ENCODE peak calls at places on chromosomes 6 and 20, in five cellular contexts. W is IMR-90, Z is H1, G is neuronal stem cell, Q is H9. F is an unnamed sample.

GRCh38 chr6:42790549-42791181 is 8.8 kb downstream of the BICRAL start:
- DNase-seq in W (no peak), Z (no peak), G (no peak), Q (peak; percentile 60), F (peak; percentile 35)

GRCh38 chr20:31815408-31816188 is 3.6 kb upstream of the MYLK2 start:
- DNase-seq in W (no peak), Z (no peak), G (no peak), Q (no peak), F (no peak)

GRCh38 chr6:108168501-108168979 is 2.7 kb downstream of the NR2E1 start:
- DNase-seq in W (no peak), Z (no peak), G (peak; percentile 58), Q (peak; percentile 67), F (peak; percentile 51)

GRCh38 chr20:37564016-37564387 is 36.3 kb upstream of the BLCAP start:
- DNase-seq in W (no peak), Z (no peak), G (no peak), Q (no peak), F (no peak)

GRCh38 chr6:66264376-66264775 is 557.4 kb upstream of the EYS start:
- DNase-seq in W (no peak), Z (no peak), G (no peak), Q (no peak), F (no peak)

GRCh38 chr6:109869398-109870165 is 108.5 kb upstream of the GPR6 start:
- DNase-seq in W (peak; percentile 21), Z (no peak), G (no peak), Q (no peak), F (no peak)

GRCh38 chr6:166412911-166413384 is 30.2 kb upstream of the MPC1 start:
- DNase-seq in W (no peak), Z (no peak), G (no peak), Q (no peak), F (no peak)

GRCh38 chr20:16036331-16036730 is 536.9 kb downstream of the KIF16B start:
- DNase-seq in W (no peak), Z (no peak), G (no peak), Q (no peak), F (no peak)

GRCh38 chr6:125088963-125089362 is 64.6 kb upstream of the TPD52L1 start:
- DNase-seq in W (no peak), Z (no peak), G (no peak), Q (no peak), F (no peak)

GRCh38 chr6:69378326-69378725 is 418.5 kb downstream of the LMBRD1 start:
- DNase-seq in W (no peak), Z (no peak), G (no peak), Q (no peak), F (no peak)

GRCh38 chr6:79420054-79420453 is 117.2 kb downstream of the LCA5 start:
- DNase-seq in W (no peak), Z (no peak), G (no peak), Q (no peak), F (no peak)

GRCh38 chr6:156776841-156777576 is at the start of gene ARID1B:
- DNase-seq in W (peak; percentile 83), Z (no peak), G (peak; percentile 74), Q (peak; percentile 57), F (peak; percentile 92)

GRCh38 chr6:82331031-82331773 is 32.4 kb upstream of the TPBG start:
- DNase-seq in W (peak; percentile 42), Z (no peak), G (no peak), Q (peak; percentile 36), F (peak; percentile 96)

GRCh38 chr6:35219683-35220326 is 6.0 kb downstream of the SCUBE3 start:
- DNase-seq in W (peak; percentile 55), Z (no peak), G (no peak), Q (no peak), F (no peak)

GRCh38 chr20:35145141-35145564 is 2.0 kb downstream of the EDEM2 start:
- DNase-seq in W (peak; percentile 72), Z (no peak), G (no peak), Q (no peak), F (peak; percentile 17)

GRCh38 chr6:156870926-156871539 is 93.9 kb downstream of the ARID1B start:
- DNase-seq in W (no peak), Z (no peak), G (no peak), Q (no peak), F (no peak)

GRCh38 chr6:135434095-135434494 is 63.4 kb downstream of the AHI1 start:
- DNase-seq in W (no peak), Z (no peak), G (no peak), Q (no peak), F (no peak)

GRCh38 chr6:912871-913663 is 220.1 kb upstream of the EXOC2 start:
- DNase-seq in W (peak; percentile 47), Z (peak; percentile 39), G (peak; percentile 21), Q (peak; percentile 85), F (peak; percentile 91)

GRCh38 chr20:48930035-48930434 is 8.5 kb downstream of the ARFGEF2 start:
- DNase-seq in W (no peak), Z (no peak), G (no peak), Q (no peak), F (no peak)

GRCh38 chr6:111263837-111264236 is 176.5 kb downstream of the SLC16A10 start:
- DNase-seq in W (peak; percentile 85), Z (no peak), G (no peak), Q (no peak), F (no peak)

GRCh38 chr6:45512594-45512993 is 134.9 kb upstream of the SUPT3H start:
- DNase-seq in W (no peak), Z (no peak), G (no peak), Q (no peak), F (no peak)

GRCh38 chr6:89509719-89510339 is 76.9 kb downstream of the ANKRD6 start:
- DNase-seq in W (no peak), Z (no peak), G (no peak), Q (no peak), F (no peak)

GRCh38 chr20:3888622-3889488 is at the start of gene PANK2:
- DNase-seq in W (peak; percentile 98), Z (peak; percentile 91), G (peak; percentile 99), Q (peak; percentile 99), F (peak; percentile 99)

GRCh38 chr20:1232538-1233111 is 6.8 kb downstream of the RAD21L1 start:
- DNase-seq in W (no peak), Z (no peak), G (no peak), Q (no peak), F (no peak)

GRCh38 chr20:34578040-34578439 is 19.5 kb downstream of the MAP1LC3A start:
- DNase-seq in W (peak; percentile 39), Z (no peak), G (no peak), Q (no peak), F (no peak)

DNA sequence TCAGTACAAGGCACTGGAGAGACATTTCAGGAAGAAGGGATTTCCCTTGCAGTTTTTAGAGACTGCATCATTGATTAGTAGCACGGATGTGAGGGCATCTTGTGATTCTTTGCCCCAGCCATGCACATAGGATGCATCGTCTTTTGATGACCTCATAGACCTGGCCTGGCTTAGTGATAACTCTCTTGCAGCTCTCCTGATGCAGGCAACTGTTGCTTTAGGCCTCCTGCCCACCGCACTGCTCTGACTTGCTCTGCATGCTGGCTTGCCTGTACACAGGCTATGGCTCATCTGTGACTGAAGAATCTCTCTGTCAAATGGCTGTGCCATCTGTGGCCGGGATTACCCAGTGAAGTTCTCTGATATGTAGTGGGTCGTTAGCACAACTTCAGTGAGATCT is 207.7 kb upstream of the PTCHD4 start:
- DNase-seq in W (peak; percentile 78), Z (no peak), G (no peak), Q (no peak), F (no peak)
- H2AFZ ChIP-seq in W (peak overlapping the region; percentile 36), Z (no peak overlapping the region), G (no peak overlapping the region), Q (no peak overlapping the region), F (no peak overlapping the region)

GRCh38 chr6:33391278-33392167 is at the start of gene KIFC1:
- DNase-seq in W (peak; percentile 100), Z (peak; percentile 99), G (peak; percentile 99), Q (peak; percentile 99), F (peak; percentile 100)

GRCh38 chr6:33390173-33390572 is 1.4 kb upstream of the KIFC1 start:
- DNase-seq in W (no peak), Z (no peak), G (no peak), Q (no peak), F (no peak)

GRCh38 chr6:33392979-33393378 is 1.4 kb downstream of the KIFC1 start:
- DNase-seq in W (no peak), Z (no peak), G (no peak), Q (no peak), F (no peak)

GRCh38 chr6:33390767-33391277 is 801 bp upstream of the KIFC1 start:
- DNase-seq in W (no peak), Z (no peak), G (no peak), Q (no peak), F (peak; percentile 49)

GRCh38 chr6:33392168-33392947 is 735 bp downstream of the KIFC1 start:
- DNase-seq in W (peak; percentile 44), Z (no peak), G (no peak), Q (no peak), F (peak; percentile 13)
- H3K23ac ChIP-seq in W (peak overlapping the region; percentile 51), Z (no peak overlapping the region), G (peak overlapping the region; percentile 94), Q (no peak overlapping the region), F (no peak overlapping the region)

DNA sequence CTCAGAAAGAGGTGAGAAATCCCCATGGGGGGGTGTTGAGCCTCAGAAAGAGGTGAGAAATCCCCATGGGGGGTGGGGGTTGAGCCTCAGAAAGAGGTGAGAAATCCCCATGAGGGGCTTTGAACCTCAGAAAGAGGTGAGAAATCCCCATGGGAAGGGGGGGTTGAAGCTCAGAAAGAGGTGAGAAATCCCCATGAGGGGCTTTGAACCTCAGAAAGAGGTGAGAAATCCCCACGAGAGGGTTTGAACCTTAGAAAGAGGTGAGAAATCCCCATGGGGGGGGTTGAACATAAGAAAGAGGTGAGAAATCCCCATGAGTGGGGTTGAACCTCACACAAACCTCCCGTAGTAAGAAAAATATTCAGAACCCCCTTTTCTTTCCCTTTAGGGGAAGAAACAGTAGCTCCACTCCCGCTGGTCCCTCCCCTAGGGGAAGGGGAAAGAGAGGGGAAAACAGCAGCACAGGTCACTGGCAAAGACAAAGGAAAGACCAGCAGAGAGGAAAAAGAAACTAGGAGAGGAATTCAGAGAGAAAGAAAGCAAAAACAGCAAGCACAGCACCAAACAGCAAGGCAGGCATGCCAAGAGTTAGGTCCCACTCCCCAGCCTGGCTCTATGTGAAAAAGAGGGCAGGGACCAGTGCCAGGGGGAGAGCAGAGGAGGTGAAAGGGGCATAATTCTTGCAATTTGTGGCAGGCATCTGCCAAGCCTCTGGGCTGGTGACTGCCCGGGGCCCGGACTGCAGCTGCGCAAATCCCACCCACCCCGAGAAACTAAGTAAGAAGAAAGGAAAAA is 14.9 kb upstream of the GOPC start:
- DNase-seq in W (no peak), Z (no peak), G (no peak), Q (no peak), F (no peak)
- H2AFZ ChIP-seq in W (no peak overlapping the region), Z (no peak overlapping the region), G (peak overlapping the region; percentile 35), Q (no peak overlapping the region), F (peak overlapping the region; percentile 24)

DNA sequence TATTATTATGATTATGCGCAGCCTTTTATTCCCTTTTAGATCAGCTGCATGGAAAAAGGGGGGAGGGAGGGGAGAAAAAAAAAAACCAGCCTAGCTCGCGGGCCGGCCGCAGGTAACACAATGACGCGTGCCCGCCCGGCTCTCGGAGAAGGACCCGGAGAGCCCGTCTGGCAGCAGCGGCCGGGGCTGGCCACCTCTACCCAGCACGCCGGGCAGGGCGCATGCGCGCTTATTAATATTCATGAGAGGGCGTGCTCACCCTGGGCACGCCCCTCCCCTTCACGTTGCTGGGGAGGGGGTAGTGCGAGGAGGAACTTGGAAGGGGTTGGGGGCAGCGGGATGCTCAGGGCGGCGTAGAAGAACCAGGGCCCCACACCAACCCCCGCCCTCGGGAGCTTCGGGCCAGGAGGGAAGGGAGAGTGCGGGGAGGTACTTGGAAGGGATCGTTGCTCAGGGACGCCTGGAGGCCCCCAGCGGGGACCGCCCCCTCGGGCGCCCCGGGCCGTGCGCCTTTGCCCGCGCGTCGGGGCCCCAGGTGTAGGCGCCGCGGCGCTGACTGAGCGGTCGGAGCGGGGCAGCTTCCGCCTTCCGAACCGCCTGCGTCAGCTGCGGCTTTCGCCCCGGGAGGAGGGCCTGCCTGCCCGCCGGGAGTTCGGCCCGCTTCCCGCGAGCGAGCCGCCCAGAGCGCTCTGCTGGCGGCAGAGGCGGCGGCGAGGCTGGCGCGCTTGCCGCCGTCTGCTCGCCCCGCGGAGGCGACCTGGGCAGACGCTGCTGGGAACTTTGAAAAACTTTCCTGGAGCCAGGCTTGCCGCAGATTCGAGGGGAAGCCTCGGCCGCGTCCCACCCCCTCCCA is at the start of gene JAG1:
- DNase-seq in W (peak; percentile 95), Z (peak; percentile 91), G (peak; percentile 96), Q (peak; percentile 94), F (peak; percentile 95)
- H3K23ac ChIP-seq in W (peak within 1 kb of the TSS; percentile 95), Z (no peak within 1 kb of the TSS), G (peak within 1 kb of the TSS; percentile 87), Q (no peak within 1 kb of the TSS), F (no peak within 1 kb of the TSS)

F was measured in trophoblast cell.